ENCODE peak calls at places on chromosomes 6 and 20, in nine cellular contexts. B, Z, E, U, N, P, I, G and L are unnamed samples.
A peak's percentile ranks its signal among the peaks of the same experiment; 100 is the strongest.

GRCh38 chr20:49712918-49713778 is 530 bp downstream of the B4GALT5 start:
- DNase-seq in B (peak; percentile 71), Z (peak; percentile 48), E (peak; percentile 85), U (peak; percentile 48), N (peak; percentile 91), P (peak; percentile 44), I (peak; percentile 88), G (peak; percentile 81), L (peak; percentile 86)

GRCh38 chr6:42781546-42781810 is 374 bp upstream of the BICRAL start:
- DNase-seq in B (no peak), Z (no peak), E (no peak), U (peak; percentile 29), N (no peak), P (no peak), I (no peak), G (no peak), L (no peak)

GRCh38 chr6:112899541-112899940 is 552.4 kb downstream of the RFPL4B start:
- DNase-seq in B (no peak), Z (no peak), E (no peak), U (peak; percentile 77), N (no peak), P (no peak), I (no peak), G (no peak), L (no peak)

GRCh38 chr6:54516331-54516730 is 208.1 kb downstream of the TINAG start:
- DNase-seq in B (no peak), Z (no peak), E (no peak), U (no peak), N (no peak), P (no peak), I (no peak), G (no peak), L (no peak)

GRCh38 chr6:149450679-149451360 is 34.0 kb downstream of the ZC3H12D start:
- DNase-seq in B (peak; percentile 74), Z (peak; percentile 56), E (peak; percentile 54), U (no peak), N (peak; percentile 92), P (peak; percentile 50), I (peak; percentile 78), G (no peak), L (no peak)

GRCh38 chr6:166721576-166721975 is 94.5 kb upstream of the RPS6KA2 start:
- DNase-seq in B (no peak), Z (no peak), E (no peak), U (no peak), N (peak; percentile 38), P (no peak), I (no peak), G (no peak), L (no peak)

GRCh38 chr6:37565267-37566208 is 65.8 kb upstream of the CCDC167 start:
- DNase-seq in B (no peak), Z (no peak), E (peak; percentile 85), U (peak; percentile 21), N (peak; percentile 63), P (no peak), I (no peak), G (no peak), L (no peak)

GRCh38 chr6:51299649-51300380 is 481.1 kb downstream of the TFAP2B start:
- DNase-seq in B (no peak), Z (no peak), E (no peak), U (no peak), N (no peak), P (no peak), I (no peak), G (no peak), L (no peak)

GRCh38 chr20:25076731-25077609 is 5.0 kb downstream of the VSX1 start:
- DNase-seq in B (no peak), Z (peak; percentile 53), E (peak; percentile 49), U (no peak), N (no peak), P (peak; percentile 19), I (no peak), G (no peak), L (no peak)

GRCh38 chr6:113050010-113050893 is 703.1 kb downstream of the RFPL4B start:
- DNase-seq in B (no peak), Z (no peak), E (peak; percentile 28), U (peak; percentile 92), N (no peak), P (no peak), I (no peak), G (no peak), L (no peak)

GRCh38 chr6:90384720-90385119 is 88.1 kb upstream of the BACH2 start:
- DNase-seq in B (no peak), Z (no peak), E (peak; percentile 41), U (no peak), N (no peak), P (no peak), I (no peak), G (no peak), L (no peak)

GRCh38 chr20:23441850-23442313 is 2.4 kb downstream of the CSTL1 start:
- DNase-seq in B (peak; percentile 81), Z (peak; percentile 59), E (peak; percentile 95), U (peak; percentile 77), N (peak; percentile 31), P (peak; percentile 68), I (peak; percentile 76), G (no peak), L (peak; percentile 57)

GRCh38 chr6:48080227-48081009 is 30.6 kb downstream of the PTCHD4 start:
- DNase-seq in B (no peak), Z (no peak), E (no peak), U (peak; percentile 72), N (no peak), P (no peak), I (no peak), G (no peak), L (no peak)

GRCh38 chr6:167437888-167438484 is 113.1 kb downstream of the TTLL2 start:
- DNase-seq in B (no peak), Z (no peak), E (no peak), U (no peak), N (no peak), P (no peak), I (no peak), G (no peak), L (no peak)

GRCh38 chr6:27809939-27810767 is 102.0 kb downstream of the OR2B2 start:
- DNase-seq in B (peak; percentile 89), Z (peak; percentile 89), E (peak; percentile 94), U (peak; percentile 99), N (peak; percentile 90), P (peak; percentile 83), I (peak; percentile 93), G (peak; percentile 87), L (peak; percentile 93)

GRCh38 chr20:10984899-10985298 is 311.1 kb upstream of the JAG1 start:
- DNase-seq in B (no peak), Z (no peak), E (no peak), U (no peak), N (no peak), P (no peak), I (no peak), G (no peak), L (no peak)

GRCh38 chr20:10984294-10984693 is 310.5 kb upstream of the JAG1 start:
- DNase-seq in B (no peak), Z (peak; percentile 38), E (no peak), U (no peak), N (no peak), P (no peak), I (no peak), G (no peak), L (no peak)

GRCh38 chr20:10986586-10986985 is 312.8 kb upstream of the JAG1 start:
- DNase-seq in B (no peak), Z (no peak), E (no peak), U (no peak), N (no peak), P (no peak), I (no peak), G (no peak), L (no peak)

GRCh38 chr20:10985536-10985935 is 311.7 kb upstream of the JAG1 start:
- DNase-seq in B (no peak), Z (no peak), E (no peak), U (peak; percentile 18), N (no peak), P (no peak), I (no peak), G (no peak), L (no peak)

DNA sequence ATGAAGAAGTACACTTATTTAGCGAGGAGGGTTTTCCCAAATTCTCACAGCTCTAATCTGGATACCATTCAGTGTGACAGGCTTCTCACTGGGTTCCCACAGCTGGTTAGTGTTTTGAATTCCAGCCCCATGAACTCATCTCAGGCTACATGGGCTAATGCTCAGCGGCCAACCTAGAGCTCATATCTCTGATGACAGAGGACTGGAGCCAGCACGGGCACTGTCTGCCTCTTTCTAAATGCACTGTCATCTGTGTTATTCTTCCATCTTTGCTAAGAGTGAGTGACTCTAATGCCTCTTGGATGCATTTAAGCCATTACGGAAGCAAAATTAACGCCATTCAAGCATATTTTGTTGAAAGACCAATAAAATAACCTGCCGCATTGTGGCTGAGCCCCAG is 308.9 kb upstream of the JAG1 start:
- DNase-seq in B (peak; percentile 65), Z (no peak), E (no peak), U (no peak), N (no peak), P (no peak), I (no peak), G (no peak), L (no peak)
- H3K27ac ChIP-seq in B (peak overlapping the region; percentile 61), Z (peak overlapping the region; percentile 36), E (no peak overlapping the region), U (no peak overlapping the region), N (no peak overlapping the region), P (no peak overlapping the region), I (no peak overlapping the region), G (no peak overlapping the region), L (no peak overlapping the region)

DNA sequence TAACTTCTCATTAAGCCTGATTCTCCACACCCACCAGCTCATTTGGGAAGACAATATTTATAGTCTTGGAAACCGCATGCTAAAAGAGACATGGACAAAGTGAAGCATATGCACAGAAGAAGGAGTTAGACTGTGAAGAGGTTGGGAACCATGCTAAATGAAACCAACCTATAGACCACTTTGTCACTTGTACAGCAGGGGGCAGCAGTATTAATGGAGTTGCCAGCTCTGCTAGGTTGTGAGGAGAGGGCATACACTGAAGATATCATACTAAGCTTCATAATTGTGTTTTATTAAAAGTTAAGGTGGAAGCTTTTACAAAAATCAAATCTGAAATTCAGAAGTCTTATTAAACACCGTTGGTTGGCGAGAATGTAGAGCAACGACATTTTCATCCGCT is 38.3 kb upstream of the HMGCLL1 start:
- DNase-seq in B (no peak), Z (no peak), E (peak; percentile 72), U (peak; percentile 60), N (no peak), P (no peak), I (no peak), G (no peak), L (peak; percentile 14)
- TF ChIP-seq CTCF in B (no peak), Z (no peak), E (peak; percentile 82), U (peak; percentile 59), N (no peak), P (peak; percentile 18), I (no peak), G (no peak), L (peak; percentile 45)

GRCh38 chr6:3750324-3751018 is 1.0 kb downstream of the PXDC1 start:
- DNase-seq in B (peak; percentile 95), Z (peak; percentile 83), E (peak; percentile 69), U (peak; percentile 70), N (peak; percentile 96), P (peak; percentile 87), I (peak; percentile 92), G (peak; percentile 96), L (peak; percentile 10)
- TF ChIP-seq POLR2AphosphoS5 in B (peak; percentile 84), Z (peak; percentile 47), E (no peak), U (peak; percentile 63), N (peak; percentile 56), P (peak; percentile 81), I (peak; percentile 72), G (no peak), L (no peak)

DNA sequence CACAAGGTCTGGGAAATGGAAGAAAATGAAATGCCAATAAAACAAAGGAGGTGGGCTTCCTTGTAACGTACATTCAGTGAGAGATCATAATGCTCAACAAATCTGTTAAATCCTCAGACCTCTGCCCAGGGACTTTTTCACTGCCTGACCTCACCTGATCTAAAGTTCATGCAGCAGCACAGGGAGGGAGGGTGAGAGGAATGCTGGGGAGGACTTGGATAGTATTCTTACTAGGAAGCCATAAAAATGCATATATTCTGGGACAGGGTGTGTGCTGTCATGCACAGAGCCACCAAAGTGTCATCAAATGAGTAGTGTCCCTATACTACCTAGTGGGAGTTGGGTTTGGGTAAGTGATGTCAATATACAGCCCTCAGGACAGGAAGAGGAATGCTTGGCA is 32.6 kb downstream of the CLIC5 start:
- DNase-seq in B (no peak), Z (peak; percentile 60), E (no peak), U (no peak), N (no peak), P (no peak), I (no peak), G (no peak), L (no peak)
- H3K27ac ChIP-seq in B (no peak overlapping the region), Z (peak overlapping the region; percentile 70), E (no peak overlapping the region), U (no peak overlapping the region), N (no peak overlapping the region), P (no peak overlapping the region), I (no peak overlapping the region), G (no peak overlapping the region), L (no peak overlapping the region)